ENCODE peak calls at places on chromosomes 2 and 18, in ten cellular contexts. M is D341Med; G is H54; A is fibroblast of lung; Q is EL; U is ACHN; T is mucosa of gallbladder; W is M059J; Z is activated CD8-positive, alpha-beta memory T cell treated with anti-CD3 and anti-CD28 coated beads for 48 hours; E is stimulated activated naive CD8-positive, alpha-beta T cell treated with anti-CD3 and anti-CD28 coated beads, Interleukin-15, amount 100 ng/mL, for 72 hours. P is an unnamed sample.

GRCh38 chr18:8994603-8995002 is 107.9 kb upstream of the NDUFV2 start:
- DNase-seq in M (no peak), G (no peak), A (no peak), Q (no peak), U (no peak), T (no peak), W (peak), Z (no peak), E (no peak), P (no peak)

GRCh38 chr18:79692886-79693285 is 13.3 kb downstream of the CTDP1 start:
- DNase-seq in M (no peak), G (no peak), A (no peak), Q (no peak), U (no peak), T (no peak), W (no peak), Z (no peak), E (no peak), P (no peak)

GRCh38 chr2:96961551-96961950 is 24.8 kb downstream of the FAM178B start:
- DNase-seq in M (no peak), G (no peak), A (no peak), Q (no peak), U (no peak), T (no peak), W (no peak), Z (no peak), E (no peak), P (no peak)

GRCh38 chr2:74632939-74633312 is 15.2 kb downstream of the M1AP start:
- DNase-seq in M (no peak), G (no peak), A (no peak), Q (no peak), U (no peak), T (no peak), W (peak), Z (no peak), E (no peak), P (no peak)

GRCh38 chr2:222774941-222775340 is 85.9 kb upstream of the ACSL3 start:
- DNase-seq in M (no peak), G (no peak), A (no peak), Q (peak), U (peak), T (no peak), W (peak), Z (no peak), E (no peak), P (peak)

GRCh38 chr2:56183643-56184499 is at the start of gene CCDC85A:
- DNase-seq in M (peak), G (peak), A (peak), Q (peak), U (peak), T (peak), W (peak), Z (peak), E (peak), P (peak)

GRCh38 chr2:8587920-8588830 is 93.7 kb upstream of the ID2 start:
- DNase-seq in M (no peak), G (no peak), A (no peak), Q (no peak), U (no peak), T (no peak), W (no peak), Z (no peak), E (no peak), P (no peak)

GRCh38 chr2:8580316-8581047 is 101.4 kb upstream of the ID2 start:
- DNase-seq in M (no peak), G (no peak), A (no peak), Q (no peak), U (no peak), T (no peak), W (no peak), Z (no peak), E (no peak), P (no peak)

GRCh38 chr2:121099329-121100318 is 185.4 kb downstream of the TFCP2L1 start:
- DNase-seq in M (peak), G (no peak), A (no peak), Q (no peak), U (peak), T (no peak), W (no peak), Z (no peak), E (no peak), P (peak)

GRCh38 chr2:166494140-166494544 is at the start of gene SCN7A:
- DNase-seq in M (no peak), G (peak), A (peak), Q (peak), U (no peak), T (peak), W (no peak), Z (no peak), E (no peak), P (no peak)

GRCh38 chr2:26483957-26484565 is 6.1 kb upstream of the OTOF start:
- DNase-seq in M (no peak), G (no peak), A (peak), Q (no peak), U (no peak), T (no peak), W (no peak), Z (no peak), E (no peak), P (no peak)

GRCh38 chr2:107635883-107636282 is 190.8 kb upstream of the RGPD4 start:
- DNase-seq in M (no peak), G (no peak), A (peak), Q (peak), U (no peak), T (no peak), W (peak), Z (no peak), E (no peak), P (no peak)

GRCh38 chr18:55353391-55353790 is 234.6 kb downstream of the TCF4 start:
- DNase-seq in M (no peak), G (no peak), A (no peak), Q (no peak), U (no peak), T (no peak), W (no peak), Z (no peak), E (no peak), P (no peak)

GRCh38 chr2:29628078-29628765 is 293.2 kb downstream of the ALK start:
- DNase-seq in M (no peak), G (no peak), A (no peak), Q (peak), U (no peak), T (no peak), W (no peak), Z (no peak), E (no peak), P (no peak)

GRCh38 chr2:183214680-183215079 is 90.4 kb downstream of the NUP35 start:
- DNase-seq in M (no peak), G (no peak), A (no peak), Q (no peak), U (no peak), T (no peak), W (no peak), Z (no peak), E (no peak), P (no peak)

GRCh38 chr2:34549710-34550345 is 950.7 kb upstream of the FAM98A start:
- DNase-seq in M (no peak), G (no peak), A (no peak), Q (no peak), U (no peak), T (no peak), W (no peak), Z (no peak), E (no peak), P (no peak)

GRCh38 chr2:127623388-127624320 is 22.3 kb upstream of the GPR17 start:
- DNase-seq in M (no peak), G (peak), A (peak), Q (peak), U (peak), T (no peak), W (peak), Z (no peak), E (peak), P (no peak)

GRCh38 chr2:173058673-173059072 is 17.0 kb upstream of the MAP3K20 start:
- DNase-seq in M (no peak), G (no peak), A (no peak), Q (no peak), U (no peak), T (no peak), W (no peak), Z (no peak), E (no peak), P (no peak)

GRCh38 chr2:101733257-101733993 is 35.9 kb downstream of the MAP4K4 start:
- DNase-seq in M (no peak), G (no peak), A (no peak), Q (no peak), U (no peak), T (no peak), W (no peak), Z (no peak), E (no peak), P (no peak)